ENCODE peak calls at places on chromosomes 6 and 20, in five cellular contexts. V, Q, I, Z and X are unnamed samples.
A peak's percentile ranks its signal among the peaks of the same experiment; 100 is the strongest.

GRCh38 chr6:158654498-158654897 is 4.6 kb downstream of the SYTL3 start:
- DNase-seq in Q (peak; percentile 94), I (peak; percentile 85), Z (peak; percentile 60), V (peak; percentile 78), X (peak; percentile 83)

GRCh38 chr20:53642196-53643030 is 48.8 kb upstream of the ZNF217 start:
- DNase-seq in Q (peak; percentile 50), Z (peak; percentile 71), I (no peak), V (peak; percentile 74), X (no peak)

GRCh38 chr6:95249176-95249575 is 328.2 kb upstream of the MANEA start:
- DNase-seq in I (no peak), V (no peak), Z (no peak), Q (peak; percentile 80), X (no peak)

GRCh38 chr20:63441136-63441776 is 31.2 kb downstream of the KCNQ2 start:
- DNase-seq in Q (no peak), Z (no peak), V (no peak), I (no peak), X (no peak)

GRCh38 chr6:144477396-144477795 is 192.3 kb downstream of the UTRN start:
- DNase-seq in Q (peak; percentile 18), I (no peak), Z (no peak), V (no peak), X (no peak)

GRCh38 chr6:43916924-43917877 is 147.2 kb downstream of the VEGFA start:
- DNase-seq in V (peak; percentile 91), I (peak; percentile 49), Q (peak; percentile 51), Z (peak; percentile 87), X (no peak)

GRCh38 chr20:9301129-9302072 is 213.0 kb upstream of the LAMP5 start:
- DNase-seq in Z (peak; percentile 68), Q (peak; percentile 89), I (no peak), V (no peak), X (no peak)

GRCh38 chr6:21587182-21587924 is 6.2 kb upstream of the SOX4 start:
- DNase-seq in Q (peak; percentile 58), I (peak; percentile 59), Z (peak; percentile 70), V (peak; percentile 69), X (peak; percentile 50)

GRCh38 chr6:111354751-111355150 is 128.3 kb downstream of the REV3L start:
- DNase-seq in Q (no peak), V (no peak), Z (no peak), I (no peak), X (no peak)

GRCh38 chr6:117986401-117986800 is 79.3 kb downstream of the SLC35F1 start:
- DNase-seq in Z (no peak), V (no peak), Q (no peak), I (no peak), X (no peak)

GRCh38 chr6:155629652-155630051 is 174.0 kb upstream of the NOX3 start:
- DNase-seq in I (no peak), V (no peak), Q (no peak), Z (no peak), X (no peak)

GRCh38 chr20:11845311-11845710 is 72.4 kb upstream of the BTBD3 start:
- DNase-seq in V (no peak), Z (no peak), Q (peak; percentile 48), I (no peak), X (no peak)

GRCh38 chr6:70270287-70271005 is 32.4 kb downstream of the COL9A1 start:
- DNase-seq in Q (no peak), Z (no peak), I (no peak), V (no peak), X (no peak)

DNA sequence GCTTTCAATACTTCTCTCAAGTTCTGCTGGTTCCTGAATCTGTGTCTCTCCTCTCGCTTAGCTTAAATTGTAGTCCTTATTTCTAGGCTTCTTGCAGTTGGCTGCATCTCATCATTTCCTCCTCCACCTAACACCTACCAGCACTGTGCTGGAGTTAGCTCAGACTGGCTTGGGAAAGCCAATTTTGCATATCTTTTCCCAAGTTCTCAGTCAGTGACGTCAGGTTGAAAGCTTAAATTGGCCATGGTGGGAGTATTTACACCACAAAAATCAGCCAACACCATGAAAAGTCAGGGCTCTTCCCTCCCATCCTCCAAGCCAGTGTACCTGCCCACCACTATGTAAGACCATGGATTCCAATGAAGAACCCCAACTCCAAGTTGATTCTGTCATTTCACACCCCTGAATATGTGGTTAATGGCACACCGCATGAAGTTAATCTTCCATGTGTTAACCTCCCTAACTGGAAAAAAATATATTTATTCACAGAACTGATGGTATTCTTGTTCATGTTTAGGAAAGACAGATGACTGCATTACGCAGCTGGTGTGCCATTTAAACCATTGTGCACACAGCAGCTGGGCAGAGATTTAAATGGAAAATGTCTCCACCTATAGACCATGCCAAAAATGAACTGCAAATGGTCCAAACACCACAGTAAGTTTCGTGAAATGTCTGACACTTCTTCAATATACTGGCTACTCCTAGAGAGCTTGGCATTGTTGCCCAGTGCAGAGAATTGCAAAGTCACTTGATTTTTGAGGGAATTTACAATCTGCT is 274.1 kb upstream of the MAP3K7 start:
- DNase-seq in V (no peak), I (no peak), Q (peak; percentile 15), Z (no peak), X (no peak)
- TF ChIP-seq CTCF in V (no peak), I (no peak), Q (peak; percentile 21), Z (no peak), X (no peak)

GRCh38 chr20:17023811-17024210 is 203.0 kb upstream of the PCSK2 start:
- DNase-seq in Z (no peak), V (no peak), Q (peak; percentile 28), I (no peak), X (no peak)
- H3K27ac ChIP-seq in Z (no peak overlapping the region), V (no peak overlapping the region), Q (peak overlapping the region; percentile 67), I (no peak overlapping the region), X (no peak overlapping the region)

DNA sequence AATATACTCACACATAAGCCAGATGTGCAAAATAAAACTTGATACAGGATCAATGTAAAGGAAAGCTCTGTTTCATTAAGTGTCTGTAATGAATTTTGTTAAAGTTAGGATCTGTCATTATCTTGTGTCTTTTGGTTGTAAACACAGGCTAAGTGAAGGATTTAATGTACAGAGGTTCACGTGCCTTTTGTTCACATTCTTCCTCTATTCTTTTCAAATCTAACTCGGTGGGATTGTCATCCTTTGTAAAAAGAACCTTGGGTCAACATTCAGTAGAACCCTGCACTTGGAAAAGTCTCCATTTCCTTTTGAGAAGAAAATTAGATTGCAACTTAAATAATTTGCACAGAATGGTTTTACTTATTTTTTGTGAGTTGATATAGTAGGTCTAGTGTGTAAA is 7.7 kb upstream of the LIN28B start:
- DNase-seq in I (no peak), Q (no peak), Z (no peak), V (no peak), X (no peak)
- H3K27me3 ChIP-seq in I (peaks cover 8% of the 10 kb centered on the region), Q (peaks cover 21% of the 10 kb centered on the region), Z (peaks cover 27% of the 10 kb centered on the region), V (no peaks in the 10 kb centered on the region), X (peaks cover 86% of the 10 kb centered on the region)

DNA sequence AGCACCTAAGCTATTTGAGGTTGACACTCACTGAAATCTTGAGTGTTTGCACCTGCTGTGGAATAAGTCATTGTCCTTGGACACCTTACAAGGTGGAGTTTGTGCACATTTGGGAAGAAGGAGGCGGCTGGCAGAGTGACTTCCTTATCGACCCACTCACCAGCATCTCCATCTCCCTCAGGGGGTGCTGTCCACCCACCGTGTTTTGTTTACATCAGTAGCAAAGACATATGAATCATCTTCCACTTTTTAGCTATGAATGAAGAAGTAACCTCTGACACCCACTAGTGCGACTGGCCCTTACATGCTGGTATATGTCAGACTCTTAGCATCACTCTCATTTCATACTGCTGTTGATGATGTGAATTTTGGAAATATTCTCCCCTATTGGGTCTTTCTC is 119.5 kb upstream of the SGK1 start:
- DNase-seq in Z (no peak), V (no peak), I (no peak), Q (peak; percentile 75), X (no peak)
- TF ChIP-seq CTCF in Z (no peak), V (no peak), I (no peak), Q (peak; percentile 26), X (no peak)

GRCh38 chr20:46119028-46119546 is 973 bp downstream of the CD40 start:
- DNase-seq in Z (no peak), I (no peak), Q (no peak), V (peak; percentile 58), X (no peak)
- H3K27ac ChIP-seq in Z (peak overlapping the region; percentile 56), I (peak overlapping the region; percentile 78), Q (no peak overlapping the region), V (peak overlapping the region; percentile 69), X (peak overlapping the region; percentile 83)

GRCh38 chr6:11810854-11811643 is 32.4 kb upstream of the ADTRP start:
- DNase-seq in Q (peak; percentile 24), V (no peak), Z (no peak), I (no peak), X (no peak)
- H3K27me3 ChIP-seq in Q (no peaks in the 10 kb centered on the region), V (no peaks in the 10 kb centered on the region), Z (no peaks in the 10 kb centered on the region), I (no peaks in the 10 kb centered on the region), X (no peaks in the 10 kb centered on the region)

GRCh38 chr6:40774932-40775331 is 187.8 kb upstream of the LRFN2 start:
- DNase-seq in V (no peak), I (no peak), Z (no peak), Q (no peak), X (no peak)
- TF ChIP-seq CTCF in V (no peak), I (no peak), Z (no peak), Q (no peak), X (no peak)

GRCh38 chr6:8082572-8082953 is 18.4 kb upstream of the BLOC1S5 start:
- DNase-seq in Z (no peak), V (no peak), I (no peak), Q (no peak), X (no peak)

GRCh38 chr6:8084586-8084985 is 17.8 kb downstream of the EEF1E1 start:
- DNase-seq in V (no peak), I (no peak), Q (no peak), Z (no peak), X (no peak)

GRCh38 chr6:8086755-8087306 is 15.5 kb downstream of the EEF1E1 start:
- DNase-seq in I (no peak), Q (no peak), Z (no peak), V (no peak), X (no peak)

GRCh38 chr6:8082954-8083858 is 19.0 kb upstream of the BLOC1S5 start:
- DNase-seq in V (no peak), I (no peak), Q (peak; percentile 96), Z (no peak), X (no peak)

DNA sequence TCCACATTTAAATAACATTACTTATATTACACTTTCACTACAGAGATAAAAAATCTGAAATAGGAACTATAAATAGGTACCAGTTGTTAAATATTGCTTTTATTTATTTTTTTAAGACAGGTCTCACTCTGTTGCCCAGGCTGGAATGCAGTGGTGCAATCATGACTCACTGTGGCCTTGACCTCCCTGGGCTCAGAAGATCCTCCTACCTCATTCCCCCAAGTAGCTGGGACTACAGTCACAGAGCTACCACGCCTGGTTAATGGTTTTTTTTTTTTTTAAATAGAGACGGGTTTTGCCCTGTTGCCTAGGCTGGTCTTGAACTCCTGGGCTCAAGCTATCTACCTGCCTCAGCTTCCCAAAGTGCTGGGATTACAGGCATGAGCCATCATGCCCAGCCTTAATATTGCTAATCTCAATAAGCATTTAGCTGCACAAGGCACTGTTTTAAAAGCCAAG is 17.3 kb downstream of the EEF1E1 start:
- DNase-seq in V (no peak), I (peak; percentile 35), Q (peak; percentile 95), Z (no peak), X (no peak)
- H3K27ac ChIP-seq in V (no peak overlapping the region), I (peak overlapping the region; percentile 39), Q (peak overlapping the region; percentile 54), Z (no peak overlapping the region), X (no peak overlapping the region)